ENCODE peak calls at places on chromosomes 13 and 19, in four cellular contexts. M is Right ventricle myocardium superior, N is substantia nigra, I is gastrocnemius medialis. Z is an unnamed sample.

GRCh38 chr19:2495130-2495641 is 19.3 kb downstream of the GADD45B start:
- DNase-seq in M (peak), N (peak), I (peak), Z (no peak)

GRCh38 chr19:15010497-15011255 is 31.0 kb upstream of the SLC1A6 start:
- DNase-seq in M (no peak), N (no peak), I (no peak), Z (no peak)

GRCh38 chr13:112954488-112955270 is 14.3 kb upstream of the MCF2L start:
- DNase-seq in M (no peak), N (no peak), I (no peak), Z (no peak)

GRCh38 chr13:52092087-52092486 is 36.8 kb downstream of the NEK5 start:
- DNase-seq in M (no peak), N (no peak), I (no peak), Z (no peak)

GRCh38 chr19:48702701-48703100 is 6.9 kb downstream of the FUT2 start:
- DNase-seq in M (no peak), N (no peak), I (no peak), Z (no peak)

GRCh38 chr13:101231751-101232428 is 184.4 kb downstream of the NALCN start:
- DNase-seq in M (no peak), N (no peak), I (no peak), Z (no peak)

GRCh38 chr19:55041627-55042343 is 3.7 kb upstream of the GP6 start:
- DNase-seq in M (no peak), N (no peak), I (no peak), Z (no peak)

GRCh38 chr19:1941146-1942077 is at the start of gene CSNK1G2:
- DNase-seq in M (no peak), N (no peak), I (no peak), Z (no peak)

GRCh38 chr19:4567584-4568071 is 8.1 kb upstream of the SEMA6B start:
- DNase-seq in M (peak), N (peak), I (no peak), Z (no peak)

GRCh38 chr19:34598217-34599155 is 78.5 kb downstream of the SCGB2B2 start:
- DNase-seq in M (peak), N (no peak), I (peak), Z (no peak)

GRCh38 chr19:42095814-42096230 is 19.9 kb downstream of the ZNF574 start:
- DNase-seq in M (no peak), N (no peak), I (no peak), Z (no peak)

GRCh38 chr13:113109151-113110047 is 3.8 kb downstream of the F7 start:
- DNase-seq in M (peak), N (no peak), I (no peak), Z (no peak)

GRCh38 chr19:8396185-8396562 is 6.0 kb downstream of the RAB11B start:
- DNase-seq in M (no peak), N (no peak), I (no peak), Z (no peak)

GRCh38 chr13:43021926-43022670 is 1.3 kb upstream of the DNAJC15 start:
- DNase-seq in M (no peak), N (no peak), I (no peak), Z (no peak)

GRCh38 chr13:66665991-66666390 is 564.1 kb downstream of the PCDH9 start:
- DNase-seq in M (no peak), N (peak), I (no peak), Z (peak)

GRCh38 chr19:4201798-4202197 is 19.3 kb downstream of the ANKRD24 start:
- DNase-seq in M (no peak), N (no peak), I (no peak), Z (no peak)

GRCh38 chr13:49220035-49220855 is at the start of gene MLNR:
- DNase-seq in M (peak), N (no peak), I (no peak), Z (no peak)

GRCh38 chr13:114121496-114122466 is 10.6 kb downstream of the RASA3 start:
- DNase-seq in M (no peak), N (no peak), I (no peak), Z (no peak)

GRCh38 chr19:15129856-15130580 is 22.8 kb downstream of the SYDE1 start:
- DNase-seq in M (no peak), N (no peak), I (no peak), Z (no peak)

GRCh38 chr13:40682449-40683240 is 16.2 kb upstream of the FOXO1 start:
- DNase-seq in M (no peak), N (no peak), I (no peak), Z (no peak)

GRCh38 chr19:47239610-47240296 is 8.8 kb upstream of the BBC3 start:
- DNase-seq in M (no peak), N (peak), I (no peak), Z (no peak)

Z was measured in putamen.